ENCODE peak calls at places on chromosomes 13 and 19, in five cellular contexts. A is AG20443; B is NCI-H1436; X is stimulated activated CD4-positive, alpha-beta T cell treated with anti-CD3 and anti-CD28 coated beads, Interleukin-15, amount 100 ng/mL, for 1 hour; R is mucosa of descending colon. F is an unnamed sample.
A peak's percentile ranks its signal among the peaks of the same experiment; 100 is the strongest.

GRCh38 chr13:110006304-110006703 is 219.9 kb upstream of the IRS2 start:
- DNase-seq in A (peak; percentile 27), B (no peak), X (no peak), R (no peak), F (peak; percentile 23)

GRCh38 chr19:13037161-13037560 is 41.9 kb downstream of the NFIX start:
- DNase-seq in A (peak; percentile 80), B (no peak), X (no peak), R (no peak), F (no peak)

GRCh38 chr19:6632002-6632621 is 37.8 kb downstream of the TNFSF14 start:
- DNase-seq in A (peak; percentile 60), B (peak; percentile 56), X (peak; percentile 16), R (no peak), F (peak; percentile 36)

GRCh38 chr13:112768795-112769411 is 79.1 kb downstream of the ATP11A start:
- DNase-seq in A (no peak), B (no peak), X (no peak), R (no peak), F (no peak)

GRCh38 chr13:98275711-98276171 is 98.7 kb upstream of the RNF113B start:
- DNase-seq in A (peak; percentile 26), B (no peak), X (no peak), R (no peak), F (no peak)

GRCh38 chr19:12364391-12365093 is 941 bp downstream of the ZNF442 start:
- DNase-seq in A (peak; percentile 51), B (no peak), X (no peak), R (no peak), F (no peak)

GRCh38 chr13:53201454-53202225 is 173.0 kb downstream of the OLFM4 start:
- DNase-seq in A (peak; percentile 51), B (no peak), X (no peak), R (peak; percentile 53), F (no peak)

GRCh38 chr19:1295169-1296012 is 9.7 kb downstream of the EFNA2 start:
- DNase-seq in A (peak; percentile 85), B (no peak), X (peak; percentile 33), R (no peak), F (no peak)

GRCh38 chr19:50893047-50893737 is 18.0 kb downstream of the KLK4 start:
- DNase-seq in A (no peak), B (no peak), X (no peak), R (no peak), F (peak; percentile 55)

GRCh38 chr13:21913010-21913409 is 242.1 kb downstream of the FGF9 start:
- DNase-seq in A (peak; percentile 23), B (no peak), X (no peak), R (no peak), F (no peak)

F was measured in NCI-H1930.